ENCODE peak calls at places on chromosomes 7 and 10, in ten cellular contexts. E is NCI-H1048; L is RCC 7860; A is NCI-H1417; X is endothelial cell; D is GM13977; U is activated naive CD4-positive, alpha-beta T cell; P is stimulated activated CD8-positive, alpha-beta memory T cell treated with anti-CD3 and anti-CD28 coated beads, Interleukin-12 subunit alpha, Interleukin-12 subunit beta, amount 100 ng/mL, for 4 hours; G is SK-N-MC; O is HEK293T. F is an unnamed sample.

GRCh38 chr7:116492654-116493109 is 6.9 kb upstream of the CAV2 start:
- DNase-seq in E (no peak), L (no peak), A (no peak), X (no peak), D (no peak), U (no peak), P (no peak), G (no peak), O (no peak), F (no peak)

GRCh38 chr7:132518102-132518838 is 58.0 kb downstream of the PLXNA4 start:
- DNase-seq in E (no peak), L (peak), A (no peak), X (peak), D (peak), U (no peak), P (no peak), G (no peak), O (peak), F (no peak)

GRCh38 chr10:109894516-109894915 is 28.8 kb downstream of the XPNPEP1 start:
- DNase-seq in E (no peak), L (no peak), A (no peak), X (no peak), D (no peak), U (no peak), P (no peak), G (no peak), O (no peak), F (no peak)

GRCh38 chr10:17561131-17561530 is 56.0 kb downstream of the HACD1 start:
- DNase-seq in E (no peak), L (no peak), A (no peak), X (no peak), D (no peak), U (no peak), P (no peak), G (no peak), O (no peak), F (no peak)

GRCh38 chr10:80324086-80324485 is 32.5 kb downstream of the DYDC1 start:
- DNase-seq in E (no peak), L (peak), A (no peak), X (no peak), D (no peak), U (no peak), P (no peak), G (no peak), O (no peak), F (no peak)

GRCh38 chr10:117135480-117136140 is 2.5 kb downstream of the VAX1 start:
- DNase-seq in E (no peak), L (no peak), A (no peak), X (no peak), D (no peak), U (no peak), P (no peak), G (no peak), O (no peak), F (no peak)

GRCh38 chr10:132002004-132002403 is 20.3 kb upstream of the BNIP3 start:
- DNase-seq in E (no peak), L (no peak), A (no peak), X (no peak), D (no peak), U (no peak), P (no peak), G (no peak), O (no peak), F (no peak)

GRCh38 chr7:832292-832967 is at the start of gene SUN1:
- DNase-seq in E (no peak), L (peak), A (no peak), X (peak), D (peak), U (peak), P (peak), G (no peak), O (no peak), F (no peak)

GRCh38 chr7:140526214-140526613 is 46.9 kb upstream of the MKRN1 start:
- DNase-seq in E (no peak), L (no peak), A (no peak), X (no peak), D (no peak), U (no peak), P (no peak), G (no peak), O (peak), F (no peak)